ENCODE peak calls at places on chromosomes 16 and 17, in five cellular contexts. One of them, this sample, is unnamed.

GRCh38 chr17:70610161-70610560 is 440.8 kb downstream of the KCNJ2 start:
- DNase-seq in SK-N-SH: no peak
- DNase-seq in HCT116: no peak
- DNase-seq in endothelial cell of umbilical vein: no peak
- DNase-seq in GM23338: no peak
- DNase-seq in this sample: no peak

GRCh38 chr16:89409161-89409711 is 81.1 kb downstream of the ANKRD11 start:
- DNase-seq in endothelial cell of umbilical vein: peak; percentile 19
- DNase-seq in HCT116: no peak
- DNase-seq in SK-N-SH: no peak
- DNase-seq in GM23338: no peak
- DNase-seq in this sample: no peak

GRCh38 chr16:55470533-55471371 is 8.2 kb upstream of the MMP2 start:
- DNase-seq in GM23338: no peak
- DNase-seq in HCT116: no peak
- DNase-seq in endothelial cell of umbilical vein: no peak
- DNase-seq in SK-N-SH: no peak
- DNase-seq in this sample: no peak

GRCh38 chr16:59566446-59566845 is 832.3 kb upstream of the GOT2 start:
- DNase-seq in GM23338: no peak
- DNase-seq in endothelial cell of umbilical vein: no peak
- DNase-seq in SK-N-SH: no peak
- DNase-seq in HCT116: no peak
- DNase-seq in this sample: no peak

GRCh38 chr16:56628486-56629035 is 3.0 kb downstream of the MT1E start:
- DNase-seq in SK-N-SH: no peak
- DNase-seq in GM23338: no peak
- DNase-seq in HCT116: no peak
- DNase-seq in endothelial cell of umbilical vein: no peak
- DNase-seq in this sample: no peak

GRCh38 chr16:31499928-31500327 is 8.3 kb downstream of the RUSF1 start:
- DNase-seq in HCT116: no peak
- DNase-seq in GM23338: no peak
- DNase-seq in SK-N-SH: no peak
- DNase-seq in endothelial cell of umbilical vein: no peak
- DNase-seq in this sample: no peak

GRCh38 chr16:14004719-14005315 is 66.3 kb upstream of the MRTFB start:
- DNase-seq in SK-N-SH: no peak
- DNase-seq in HCT116: no peak
- DNase-seq in endothelial cell of umbilical vein: no peak
- DNase-seq in GM23338: no peak
- DNase-seq in this sample: no peak

GRCh38 chr17:76262732-76263344 is 2.3 kb upstream of the UBALD2 start:
- DNase-seq in GM23338: no peak
- DNase-seq in SK-N-SH: no peak
- DNase-seq in HCT116: no peak
- DNase-seq in endothelial cell of umbilical vein: peak; percentile 41
- DNase-seq in this sample: no peak

GRCh38 chr17:12883472-12883871 is 94.2 kb downstream of the ARHGAP44 start:
- DNase-seq in SK-N-SH: no peak
- DNase-seq in GM23338: no peak
- DNase-seq in HCT116: no peak
- DNase-seq in endothelial cell of umbilical vein: no peak
- DNase-seq in this sample: no peak

GRCh38 chr16:3503513-3503912 is 2.7 kb downstream of the CLUAP1 start:
- DNase-seq in GM23338: no peak
- DNase-seq in HCT116: no peak
- DNase-seq in SK-N-SH: no peak
- DNase-seq in endothelial cell of umbilical vein: no peak
- DNase-seq in this sample: no peak

GRCh38 chr16:67939507-67940435 is 3.1 kb upstream of the PSMB10 start:
- DNase-seq in HCT116: no peak
- DNase-seq in GM23338: no peak
- DNase-seq in endothelial cell of umbilical vein: no peak
- DNase-seq in SK-N-SH: no peak
- DNase-seq in this sample: peak; percentile 76

GRCh38 chr16:86761117-86761971 is 183.0 kb downstream of the FOXL1 start:
- DNase-seq in GM23338: peak; percentile 84
- DNase-seq in HCT116: peak; percentile 51
- DNase-seq in endothelial cell of umbilical vein: peak; percentile 72
- DNase-seq in SK-N-SH: peak; percentile 73
- DNase-seq in this sample: no peak

GRCh38 chr16:20249247-20249646 is 78.1 kb downstream of the GP2 start:
- DNase-seq in SK-N-SH: no peak
- DNase-seq in GM23338: no peak
- DNase-seq in endothelial cell of umbilical vein: no peak
- DNase-seq in HCT116: no peak
- DNase-seq in this sample: no peak

GRCh38 chr17:69232650-69233049 is 4.0 kb upstream of the ABCA10 start:
- DNase-seq in GM23338: no peak
- DNase-seq in SK-N-SH: no peak
- DNase-seq in HCT116: no peak
- DNase-seq in endothelial cell of umbilical vein: no peak
- DNase-seq in this sample: no peak

GRCh38 chr16:71929048-71929447 is 33.7 kb downstream of the IST1 start:
- DNase-seq in GM23338: no peak
- DNase-seq in endothelial cell of umbilical vein: peak; percentile 54
- DNase-seq in SK-N-SH: no peak
- DNase-seq in HCT116: no peak
- DNase-seq in this sample: no peak

GRCh38 chr16:68887107-68887506 is 43.8 kb downstream of the TANGO6 start:
- DNase-seq in endothelial cell of umbilical vein: no peak
- DNase-seq in GM23338: no peak
- DNase-seq in HCT116: no peak
- DNase-seq in SK-N-SH: no peak
- DNase-seq in this sample: no peak

GRCh38 chr17:65485388-65486299 is 75.8 kb downstream of the AXIN2 start:
- DNase-seq in endothelial cell of umbilical vein: peak; percentile 64
- DNase-seq in GM23338: no peak
- DNase-seq in SK-N-SH: no peak
- DNase-seq in HCT116: no peak
- DNase-seq in this sample: no peak

DNA sequence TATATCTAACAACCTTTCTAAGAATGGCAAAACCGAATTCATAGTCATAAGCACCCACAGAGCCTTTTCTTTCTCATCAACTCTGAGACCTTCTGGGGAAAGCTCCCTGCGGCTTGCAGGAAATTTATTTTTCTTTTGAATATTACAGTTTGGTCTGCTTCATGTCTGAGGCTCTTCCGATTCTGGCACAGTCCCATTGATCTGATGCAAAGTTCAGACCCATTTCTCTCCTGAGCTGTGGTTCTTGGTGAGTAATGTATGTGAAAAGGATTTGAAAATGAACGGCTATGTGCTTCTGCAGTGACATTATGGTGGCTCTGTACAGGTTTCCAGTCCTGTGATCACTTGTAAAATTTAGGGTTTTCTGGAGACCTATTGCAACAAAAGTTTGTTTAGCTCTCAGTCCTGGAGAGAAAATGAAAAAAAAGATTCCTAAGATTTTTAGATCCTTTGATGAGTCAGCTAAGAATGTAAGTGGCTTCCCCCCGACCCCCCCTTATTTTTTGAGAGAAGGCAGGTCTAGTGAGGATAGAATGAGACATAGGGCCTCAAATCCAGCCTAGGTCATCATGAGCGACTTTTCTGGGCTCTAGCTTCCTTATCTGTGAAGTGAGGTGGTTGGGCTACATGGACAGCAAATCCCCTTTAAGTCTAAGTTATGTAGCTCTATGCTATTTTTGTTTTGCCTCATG is 4.6 kb downstream of the GAN start:
- DNase-seq in SK-N-SH: no peak
- DNase-seq in endothelial cell of umbilical vein: no peak
- DNase-seq in GM23338: no peak
- DNase-seq in HCT116: no peak
- DNase-seq in this sample: no peak
- H3K27ac ChIP-seq in SK-N-SH: peak overlapping the region; percentile 73
- H3K27ac ChIP-seq in endothelial cell of umbilical vein: no peak overlapping the region
- H3K27ac ChIP-seq in GM23338: no peak overlapping the region
- H3K27ac ChIP-seq in HCT116: no peak overlapping the region
- H3K27ac ChIP-seq in this sample: no peak overlapping the region

GRCh38 chr17:81429353-81429774 is 34.1 kb downstream of the BAHCC1 start:
- DNase-seq in endothelial cell of umbilical vein: peak; percentile 74
- DNase-seq in GM23338: no peak
- DNase-seq in SK-N-SH: peak; percentile 97
- DNase-seq in HCT116: no peak
- DNase-seq in this sample: peak; percentile 78
- TF ChIP-seq POLR2AphosphoS5 in endothelial cell of umbilical vein: peak; percentile 63
- TF ChIP-seq POLR2AphosphoS5 in GM23338: no peak
- TF ChIP-seq POLR2AphosphoS5 in SK-N-SH: peak; percentile 70
- TF ChIP-seq POLR2AphosphoS5 in HCT116: peak; percentile 53
- TF ChIP-seq POLR2AphosphoS5 in this sample: peak; percentile 78

DNA sequence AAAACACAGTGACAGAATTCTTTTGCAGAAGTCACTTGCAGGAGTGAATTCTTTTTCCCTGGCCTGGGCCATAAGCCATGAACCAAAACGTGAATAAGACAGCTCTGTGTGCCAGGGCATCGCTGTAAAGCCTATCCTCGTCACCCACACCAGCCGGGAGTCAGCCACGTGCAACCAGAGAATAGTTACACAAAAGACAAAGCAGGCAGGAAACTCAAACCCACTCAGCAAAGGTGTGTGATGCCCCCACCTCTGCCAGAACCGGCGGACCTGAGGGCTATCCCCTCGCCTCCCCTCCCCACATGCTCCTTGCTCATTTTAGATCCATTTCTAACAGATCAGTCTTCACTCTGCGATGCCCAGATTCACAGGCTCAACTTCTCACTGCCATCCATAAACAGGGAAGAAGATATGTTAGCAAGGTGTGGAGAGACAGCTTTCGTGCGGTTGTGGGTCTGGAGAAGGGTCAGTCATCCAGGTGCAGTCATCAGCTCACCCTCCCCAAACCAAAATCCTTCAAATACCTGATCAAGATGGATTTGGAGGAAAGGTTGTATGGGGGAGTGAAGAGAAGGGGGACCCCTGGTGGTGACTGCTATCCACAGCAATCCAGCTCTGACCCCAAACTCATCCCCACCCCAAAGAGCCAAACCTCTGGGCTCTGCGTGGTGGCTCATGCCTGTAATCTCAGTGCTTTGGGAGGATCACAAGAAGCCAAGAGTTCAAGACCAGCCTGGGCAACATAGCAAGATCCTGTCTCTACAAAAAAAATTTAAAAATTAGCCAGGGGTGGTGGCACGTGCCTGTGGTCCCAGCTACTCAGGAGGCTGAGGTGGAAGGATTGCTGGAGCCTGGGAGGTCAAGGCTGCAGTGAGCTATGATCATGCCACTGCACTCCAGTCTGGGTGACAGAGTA is 219.2 kb downstream of the C16orf78 start:
- DNase-seq in endothelial cell of umbilical vein: peak; percentile 33
- DNase-seq in GM23338: peak; percentile 85
- DNase-seq in HCT116: peak; percentile 12
- DNase-seq in SK-N-SH: peak; percentile 79
- DNase-seq in this sample: no peak
- H3K27ac ChIP-seq in endothelial cell of umbilical vein: no peak overlapping the region
- H3K27ac ChIP-seq in GM23338: no peak overlapping the region
- H3K27ac ChIP-seq in HCT116: no peak overlapping the region
- H3K27ac ChIP-seq in SK-N-SH: no peak overlapping the region
- H3K27ac ChIP-seq in this sample: no peak overlapping the region

GRCh38 chr17:19262650-19263620 is 25.8 kb downstream of the EPN2 start:
- DNase-seq in HCT116: no peak
- DNase-seq in GM23338: no peak
- DNase-seq in endothelial cell of umbilical vein: peak; percentile 75
- DNase-seq in SK-N-SH: no peak
- DNase-seq in this sample: no peak
- TF ChIP-seq POLR2AphosphoS5 in HCT116: no peak
- TF ChIP-seq POLR2AphosphoS5 in GM23338: no peak
- TF ChIP-seq POLR2AphosphoS5 in endothelial cell of umbilical vein: no peak
- TF ChIP-seq POLR2AphosphoS5 in SK-N-SH: no peak
- TF ChIP-seq POLR2AphosphoS5 in this sample: no peak

GRCh38 chr17:17785407-17785806 is 51.4 kb downstream of the SREBF1 start:
- DNase-seq in endothelial cell of umbilical vein: no peak
- DNase-seq in GM23338: no peak
- DNase-seq in HCT116: no peak
- DNase-seq in SK-N-SH: no peak
- DNase-seq in this sample: no peak
- H3K27ac ChIP-seq in endothelial cell of umbilical vein: no peak overlapping the region
- H3K27ac ChIP-seq in GM23338: no peak overlapping the region
- H3K27ac ChIP-seq in HCT116: no peak overlapping the region
- H3K27ac ChIP-seq in SK-N-SH: no peak overlapping the region
- H3K27ac ChIP-seq in this sample: no peak overlapping the region

GRCh38 chr16:1351582-1352362 is at the start of the genes GNPTG and TSR3:
- DNase-seq in GM23338: peak; percentile 84
- DNase-seq in SK-N-SH: peak; percentile 96
- DNase-seq in HCT116: peak; percentile 60
- DNase-seq in endothelial cell of umbilical vein: peak; percentile 81
- DNase-seq in this sample: peak; percentile 78
- TF ChIP-seq POLR2AphosphoS5 in GM23338: peak; percentile 66
- TF ChIP-seq POLR2AphosphoS5 in SK-N-SH: peak; percentile 73
- TF ChIP-seq POLR2AphosphoS5 in HCT116: peak; percentile 76
- TF ChIP-seq POLR2AphosphoS5 in endothelial cell of umbilical vein: peak; percentile 96
- TF ChIP-seq POLR2AphosphoS5 in this sample: peak; percentile 51

This sample was measured in HL-60.